ENCODE peak calls at places on chromosomes 16 and 17, in four cellular contexts. X is AG04449, Z is Panc1, T is body of pancreas. M is an unnamed sample.

GRCh38 chr16:15521758-15522509 is 87.5 kb downstream of the BMERB1 start:
- DNase-seq in X (no peak), Z (no peak), T (no peak), M (peak)

GRCh38 chr16:28090646-28091377 is 27.3 kb upstream of the GSG1L start:
- DNase-seq in X (no peak), Z (no peak), T (no peak), M (peak)

GRCh38 chr17:33218657-33219298 is 74.3 kb downstream of the ASIC2 start:
- DNase-seq in X (no peak), Z (no peak), T (no peak), M (peak)

GRCh38 chr17:64984776-64985521 is 65.7 kb upstream of the LRRC37A3 start:
- DNase-seq in X (no peak), Z (no peak), T (no peak), M (peak)

GRCh38 chr16:67356372-67356771 is 29.8 kb downstream of the LRRC36 start:
- DNase-seq in X (no peak), Z (no peak), T (no peak), M (no peak)

GRCh38 chr16:30491744-30492308 is 19.3 kb downstream of the ITGAL start:
- DNase-seq in X (no peak), Z (peak), T (peak), M (peak)

GRCh38 chr16:19883296-19883951 is 1.2 kb downstream of the GPRC5B start:
- DNase-seq in X (no peak), Z (no peak), T (peak), M (no peak)

GRCh38 chr16:76970087-76970744 is 220.8 kb upstream of the MON1B start:
- DNase-seq in X (no peak), Z (peak), T (peak), M (no peak)

GRCh38 chr17:47618416-47618815 is 31.3 kb upstream of the KPNB1 start:
- DNase-seq in X (no peak), Z (no peak), T (no peak), M (peak)

GRCh38 chr16:1981972-1982574 is 804 bp upstream of the NOXO1 start:
- DNase-seq in X (no peak), Z (no peak), T (peak), M (no peak)

GRCh38 chr17:488993-489757 is 136.6 kb upstream of the RPH3AL start:
- DNase-seq in X (no peak), Z (peak), T (no peak), M (no peak)

GRCh38 chr17:21279198-21279535 is 5.3 kb upstream of the MAP2K3 start:
- DNase-seq in X (no peak), Z (no peak), T (no peak), M (no peak)

GRCh38 chr16:22070361-22071351 is 21.7 kb upstream of the VWA3A start:
- DNase-seq in X (no peak), Z (no peak), T (peak), M (peak)

GRCh38 chr17:74119960-74120359 is 83.5 kb upstream of the RPL38 start:
- DNase-seq in X (no peak), Z (no peak), T (no peak), M (no peak)

GRCh38 chr17:76492250-76492988 is 8.8 kb downstream of the RHBDF2 start:
- DNase-seq in X (no peak), Z (no peak), T (no peak), M (no peak)

GRCh38 chr17:21535686-21536085 is 156.6 kb upstream of the KCNJ18 start:
- DNase-seq in X (no peak), Z (no peak), T (no peak), M (no peak)

DNA sequence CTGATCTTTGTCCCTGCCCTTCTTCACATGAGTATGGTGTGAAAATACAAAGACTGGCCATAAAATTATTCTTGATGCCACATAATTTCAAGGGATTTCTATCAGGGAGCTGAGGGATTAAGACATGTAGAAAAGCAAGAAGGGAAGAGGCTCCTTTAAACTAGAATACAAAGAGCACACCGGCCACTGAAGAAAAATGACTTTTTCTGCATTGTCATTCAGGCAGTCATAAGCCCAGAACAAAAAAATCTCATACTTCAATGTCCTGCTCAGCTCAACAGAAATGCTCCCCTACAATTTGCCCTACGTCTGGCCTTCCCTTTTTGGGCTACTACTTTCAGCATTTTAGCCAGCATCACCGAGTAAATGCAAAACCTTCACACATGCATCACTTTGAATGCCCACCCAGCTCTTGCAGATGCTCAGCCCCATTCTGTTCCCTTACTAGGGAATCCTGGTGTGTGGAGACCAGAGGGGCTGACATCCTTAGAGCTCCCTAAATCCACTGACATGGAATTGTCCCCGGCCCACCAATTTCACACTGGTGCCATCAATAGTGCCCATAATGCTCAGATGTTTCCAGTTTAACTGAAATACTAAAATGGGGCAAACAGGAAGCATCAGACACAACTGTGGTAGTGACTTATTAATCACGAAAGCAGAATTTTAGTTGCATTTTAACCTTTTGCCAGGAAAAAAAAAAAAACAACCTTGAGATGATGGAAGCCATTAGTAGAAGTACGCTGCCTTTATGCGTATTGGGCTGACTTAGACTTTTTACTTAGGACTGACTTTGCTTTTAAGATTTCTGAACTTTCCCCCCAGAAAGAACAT is 2.7 kb downstream of the MAP3K14 start:
- DNase-seq in X (no peak), Z (no peak), T (no peak), M (no peak)
- H3K4me3 ChIP-seq in X (peak), Z (peak), T (no peak), M (peak)

GRCh38 chr16:3789375-3790067 is 72.2 kb upstream of the TRAP1 start:
- DNase-seq in X (no peak), Z (no peak), T (no peak), M (no peak)

GRCh38 chr16:3797473-3797872 is 80.1 kb upstream of the TRAP1 start:
- DNase-seq in X (no peak), Z (no peak), T (no peak), M (no peak)

GRCh38 chr16:3792472-3793012 is 75.2 kb upstream of the TRAP1 start:
- DNase-seq in X (no peak), Z (no peak), T (no peak), M (no peak)

GRCh38 chr16:3791701-3792100 is 74.4 kb upstream of the TRAP1 start:
- DNase-seq in X (no peak), Z (no peak), T (no peak), M (no peak)

DNA sequence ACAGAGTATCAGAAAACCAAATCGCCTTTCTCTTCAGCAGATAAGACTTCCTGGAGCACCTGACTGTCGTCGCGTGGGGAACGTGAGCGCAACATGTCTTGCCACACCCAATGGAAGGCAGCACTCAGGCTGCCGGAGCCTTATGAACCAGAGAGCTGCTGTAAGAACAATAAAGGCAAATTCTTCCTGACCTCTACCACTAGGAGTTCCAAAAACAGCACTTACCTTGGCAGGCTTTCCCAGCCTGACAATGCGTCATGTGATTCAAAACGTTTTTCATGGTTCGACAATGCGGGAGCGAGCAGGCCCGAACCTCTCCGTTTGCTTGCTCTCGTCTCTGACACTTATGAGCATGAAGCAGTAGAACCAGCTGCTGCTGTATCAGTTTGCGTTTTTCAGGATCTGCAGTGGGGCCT is 75.8 kb upstream of the TRAP1 start:
- DNase-seq in X (no peak), Z (no peak), T (no peak), M (no peak)
- TF ChIP-seq CTCF in X (no peak), Z (no peak), T (no peak), M (no peak)

GRCh38 chr17:63699638-63700527 is at the start of gene LIMD2:
- DNase-seq in X (no peak), Z (no peak), T (peak), M (peak)
- H3K4me3 ChIP-seq in X (peak), Z (peak), T (peak), M (peak)

DNA sequence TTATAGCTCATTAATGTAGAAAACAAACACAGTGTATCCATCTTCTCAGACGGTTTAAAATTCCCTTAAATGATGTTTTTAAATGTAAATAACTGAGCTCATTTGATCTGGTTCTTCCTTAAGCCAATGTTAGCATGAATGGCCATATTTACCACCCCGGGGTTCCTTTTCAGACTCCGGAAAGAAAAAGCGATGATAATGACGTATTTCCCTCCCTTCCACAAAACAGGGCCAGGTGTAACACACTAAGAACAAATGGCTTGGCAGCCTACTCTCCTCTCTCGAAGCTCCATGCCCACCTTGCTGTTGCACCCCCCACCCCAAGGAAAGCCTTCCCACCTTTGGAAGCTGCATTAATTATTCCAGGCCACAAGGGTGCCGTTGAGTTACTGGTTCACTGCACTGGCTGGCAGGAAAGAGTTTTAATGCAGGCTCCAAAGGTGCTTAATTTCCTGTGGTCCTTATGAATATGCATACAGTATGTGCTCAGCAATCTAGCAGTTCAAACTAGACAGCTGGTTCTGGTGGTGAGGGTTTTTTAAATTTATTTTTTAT is 378.9 kb downstream of the WWOX start:
- DNase-seq in X (no peak), Z (no peak), T (no peak), M (no peak)
- TF ChIP-seq CTCF in X (no peak), Z (no peak), T (no peak), M (peak)

GRCh38 chr17:17391575-17392370 is 85.0 kb upstream of the MED9 start:
- DNase-seq in X (no peak), Z (no peak), T (no peak), M (no peak)
- H3K4me3 ChIP-seq in X (no peak), Z (no peak), T (no peak), M (no peak)

M was measured in AG10803.